ENCODE peak calls at places on chromosomes 5 and 9, in seven cellular contexts. G is tibial nerve, T is cardiac muscle cell, C is pancreas, V is nephron progenitor cell, K is upper lobe of left lung, N is ascending aorta. I is an unnamed sample.

GRCh38 chr9:29078063-29078660 is 1504.9 kb upstream of the C9orf72 start:
- DNase-seq in V (no peak), G (no peak), C (no peak), T (no peak), K (no peak), N (no peak), I (no peak)

GRCh38 chr9:16202913-16203734 is 650.3 kb downstream of the CCDC171 start:
- DNase-seq in C (no peak), V (no peak), T (no peak), N (no peak), G (no peak), K (no peak), I (no peak)

GRCh38 chr5:172624083-172624995 is 16.7 kb upstream of the NEURL1B start:
- DNase-seq in K (no peak), N (no peak), C (no peak), G (no peak), T (no peak), V (no peak), I (no peak)

GRCh38 chr5:107631805-107632362 is 38.9 kb downstream of the EFNA5 start:
- DNase-seq in N (no peak), C (no peak), T (no peak), K (no peak), V (no peak), G (no peak), I (no peak)

GRCh38 chr5:137660349-137660817 is 75.5 kb downstream of the KLHL3 start:
- DNase-seq in K (peak), V (peak), C (peak), G (peak), N (peak), T (peak), I (no peak)

GRCh38 chr5:82406200-82406773 is 128.1 kb upstream of the RPS23 start:
- DNase-seq in G (no peak), T (no peak), K (peak), C (no peak), V (peak), N (no peak), I (no peak)

GRCh38 chr9:135840107-135840506 is 67.2 kb downstream of the CAMSAP1 start:
- DNase-seq in C (no peak), K (no peak), G (no peak), N (no peak), T (no peak), V (no peak), I (no peak)

GRCh38 chr5:57179262-57179960 is 5.6 kb downstream of the GPBP1 start:
- DNase-seq in K (no peak), V (no peak), C (no peak), G (no peak), N (no peak), T (no peak), I (no peak)

GRCh38 chr9:8365029-8365428 is 565.5 kb upstream of the DMAC1 start:
- DNase-seq in G (no peak), V (no peak), K (no peak), C (no peak), N (no peak), T (no peak), I (no peak)

GRCh38 chr5:1068895-1069719 is 42.8 kb downstream of the SLC12A7 start:
- DNase-seq in K (no peak), G (no peak), T (no peak), C (no peak), N (no peak), V (no peak), I (no peak)

GRCh38 chr9:76419782-76420380 is 25.7 kb upstream of the RFK start:
- DNase-seq in K (no peak), C (no peak), G (no peak), V (no peak), T (peak), N (no peak), I (no peak)

GRCh38 chr5:43659075-43659474 is 56.1 kb downstream of the NNT start:
- DNase-seq in G (no peak), T (no peak), C (no peak), N (no peak), K (no peak), V (no peak), I (no peak)

DNA sequence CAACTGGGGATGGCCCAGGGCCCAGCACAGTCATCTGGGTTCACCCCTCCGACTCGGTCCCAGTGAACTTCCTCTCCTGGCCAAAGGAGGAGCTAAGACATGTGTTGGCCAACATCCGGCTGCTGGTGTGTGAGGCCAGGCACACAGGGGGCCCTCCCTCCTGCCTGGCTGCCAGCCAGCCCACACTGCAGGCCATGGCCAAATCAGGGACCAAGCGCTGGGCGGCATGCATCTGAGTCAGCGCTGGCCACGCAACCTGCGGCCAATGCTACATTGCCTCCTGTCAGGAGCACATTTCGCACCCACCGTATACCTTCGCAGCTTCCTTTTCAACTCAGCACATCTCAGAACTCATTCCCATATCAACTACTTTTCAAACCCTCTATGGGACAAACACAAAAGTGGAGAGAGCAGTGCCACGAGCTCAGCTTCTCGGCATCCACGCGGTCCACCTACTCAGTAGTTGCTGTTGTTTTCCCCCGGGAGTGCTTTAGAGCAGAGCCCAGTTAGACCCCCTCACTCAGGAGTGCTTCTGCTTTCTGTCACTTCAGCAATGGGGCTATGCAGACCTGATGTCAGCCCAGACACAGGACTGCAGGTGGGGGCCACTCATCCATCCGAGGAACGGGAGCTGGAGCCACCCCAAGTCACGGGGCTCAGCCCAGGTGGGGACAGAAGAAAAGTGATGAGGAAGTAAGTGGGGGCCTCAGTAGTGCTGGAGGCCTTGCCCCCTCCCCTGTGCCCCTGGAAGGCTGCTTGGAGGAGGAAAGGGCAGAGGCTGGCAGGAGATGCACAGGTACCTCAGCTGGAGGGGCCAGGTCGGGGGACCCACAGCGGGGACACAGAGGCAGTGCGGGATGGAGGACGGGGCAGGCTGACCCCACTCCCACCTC is 13.9 kb downstream of the NINJ1 start:
- DNase-seq in G (peak), N (peak), V (peak), T (no peak), C (peak), K (peak), I (no peak)
- TF ChIP-seq CTCF in G (peak), N (peak), V (no peak), T (peak), C (peak), K (peak), I (peak)

DNA sequence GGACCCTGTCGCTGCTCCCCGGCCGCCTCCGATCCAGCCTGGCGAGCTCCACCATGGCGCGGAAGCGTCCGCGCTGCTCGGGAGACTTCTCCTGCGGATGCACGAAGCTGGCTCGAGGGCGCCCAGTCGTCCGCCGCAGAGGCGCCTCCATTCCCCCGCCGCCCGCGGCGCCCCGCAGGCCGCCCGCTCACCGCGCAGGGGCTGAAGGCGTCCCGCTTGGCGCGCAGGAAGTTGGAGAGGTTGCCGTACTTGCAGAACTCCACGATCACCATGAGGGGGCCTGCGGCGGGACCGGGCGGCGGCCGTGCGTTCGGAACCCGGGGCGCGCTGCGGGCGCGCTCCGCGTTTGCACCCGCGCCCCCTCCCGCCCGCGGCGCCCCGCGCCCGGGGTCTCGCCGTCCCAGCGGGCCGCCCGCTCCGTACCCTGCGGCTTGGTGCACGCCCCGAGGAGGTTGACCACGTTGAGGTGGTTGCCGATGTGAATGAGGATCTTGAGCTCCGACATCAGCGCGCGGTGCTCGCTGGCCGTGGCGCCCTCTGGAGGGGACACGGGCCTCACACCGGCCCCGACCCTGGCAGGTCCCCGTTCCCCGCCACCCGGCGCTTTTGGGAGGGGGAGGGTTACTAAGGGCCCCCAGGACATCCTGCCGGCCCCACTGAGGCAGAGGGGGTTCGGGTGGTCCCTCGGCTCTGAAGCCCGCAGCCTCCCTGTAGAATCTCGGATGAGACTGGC is 27.7 kb upstream of the SCGB3A1 start:
- DNase-seq in T (peak), V (peak), G (no peak), C (no peak), N (no peak), K (no peak), I (no peak)
- TF ChIP-seq CTCF in T (peak), V (peak), G (no peak), C (no peak), N (no peak), K (peak), I (peak)

DNA sequence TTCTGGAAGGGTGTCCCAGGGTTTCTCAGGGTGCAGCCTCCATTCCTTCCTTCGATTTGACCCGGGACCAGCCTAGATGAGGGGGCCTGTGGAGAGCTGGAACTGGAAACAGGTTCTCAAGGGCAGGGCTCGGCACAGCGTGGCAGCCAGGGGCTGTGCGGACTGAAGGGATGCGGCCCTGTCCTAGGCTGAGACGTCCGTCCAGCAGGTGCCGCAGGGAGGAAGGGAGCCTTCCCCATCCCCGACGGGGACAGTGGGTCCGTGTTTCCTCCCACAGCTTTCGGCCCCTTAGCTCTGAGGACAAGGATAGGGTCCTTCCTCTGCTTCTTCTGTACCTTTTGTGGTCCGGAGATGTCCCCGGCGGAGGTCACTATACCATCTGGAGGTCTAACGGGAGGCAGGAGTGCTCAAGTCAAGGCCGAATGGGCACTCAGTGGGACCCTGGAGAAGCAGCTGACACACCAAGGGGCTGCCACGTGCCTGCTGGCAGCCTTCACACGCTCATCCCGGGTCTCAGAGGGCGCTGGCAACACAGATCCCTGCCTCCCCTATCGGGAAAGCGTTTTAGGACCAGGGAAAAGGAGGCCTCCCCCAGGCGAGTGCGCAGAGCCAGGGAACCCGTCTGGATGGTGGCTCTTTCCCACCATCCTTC is 49.9 kb downstream of the USP20 start:
- DNase-seq in N (no peak), T (no peak), V (no peak), K (peak), C (peak), G (peak), I (no peak)
- TF ChIP-seq CTCF in N (no peak), T (peak), V (no peak), K (peak), C (no peak), G (peak), I (no peak)

GRCh38 chr9:113508111-113508749 is 44.7 kb downstream of the RGS3 start:
- DNase-seq in C (no peak), V (no peak), G (no peak), N (no peak), K (no peak), T (no peak), I (no peak)
- TF ChIP-seq CTCF in C (no peak), V (no peak), G (no peak), N (no peak), K (no peak), T (no peak), I (peak)

GRCh38 chr9:109455391-109455790 is 42.7 kb downstream of the PTPN3 start:
- DNase-seq in N (no peak), G (no peak), C (no peak), T (no peak), V (no peak), K (no peak), I (no peak)
- TF ChIP-seq CTCF in N (no peak), G (no peak), C (no peak), T (no peak), V (no peak), K (no peak), I (no peak)

DNA sequence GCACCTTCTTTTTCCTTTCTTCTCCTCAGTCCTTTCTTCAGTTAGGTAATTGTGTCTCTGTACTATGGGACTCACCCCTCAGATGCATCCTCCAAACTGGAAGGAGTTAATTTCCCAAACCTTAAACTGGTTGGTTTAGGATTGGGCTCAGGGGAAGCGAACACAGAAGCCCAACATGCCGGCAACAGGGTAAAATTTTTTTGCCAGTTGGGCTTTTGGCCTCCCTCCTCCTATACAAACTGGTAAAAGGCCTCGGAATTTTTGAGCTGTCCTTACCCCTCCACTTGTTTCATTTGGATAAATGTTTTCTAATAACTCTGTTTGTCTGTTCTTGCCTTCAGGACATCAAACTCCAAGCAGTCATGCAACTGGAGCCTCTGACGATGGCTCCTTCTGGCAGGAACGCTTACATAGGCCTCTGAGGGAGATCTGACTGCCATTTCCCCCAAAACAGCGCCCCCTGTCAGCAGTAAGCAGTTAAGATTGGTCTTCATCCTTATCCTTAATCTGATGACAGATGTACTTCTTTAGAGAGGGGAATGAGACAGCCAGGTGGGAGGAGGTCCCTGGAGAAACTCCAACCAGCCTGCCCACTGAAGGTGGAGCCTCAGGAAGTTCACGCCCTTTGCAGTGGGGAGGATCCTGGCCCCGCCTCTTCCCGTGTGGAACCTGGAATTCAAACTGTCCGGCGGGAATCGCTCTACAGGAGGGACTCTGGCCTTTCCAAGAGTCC is 57.8 kb upstream of the SPINK5 start:
- DNase-seq in V (peak), N (no peak), G (no peak), C (no peak), T (no peak), K (no peak), I (no peak)
- TF ChIP-seq CTCF in V (no peak), N (peak), G (no peak), C (no peak), T (no peak), K (no peak), I (peak)

I was measured in type B pancreatic cell.